ENCODE peak calls at places on chromosomes 3 and 15, in six cellular contexts. V, D, W, P, N and R are unnamed samples.

GRCh38 chr3:60048447-60048848 is 998.6 kb upstream of the CFAP20DC start:
- DNase-seq in V (no peak), D (no peak), W (no peak), P (no peak), N (no peak), R (no peak)

GRCh38 chr3:78606756-78607155 is 1161.0 kb downstream of the ROBO1 start:
- DNase-seq in V (no peak), D (no peak), W (no peak), P (no peak), N (no peak), R (no peak)

GRCh38 chr3:150775001-150775599 is 12.1 kb upstream of the SIAH2 start:
- DNase-seq in V (no peak), D (no peak), W (no peak), P (no peak), N (no peak), R (no peak)

GRCh38 chr3:54087581-54088410 is 34.6 kb upstream of the CACNA2D3 start:
- DNase-seq in V (no peak), D (no peak), W (no peak), P (no peak), N (no peak), R (no peak)

GRCh38 chr3:108190346-108190745 is 31.9 kb downstream of the IFT57 start:
- DNase-seq in V (no peak), D (no peak), W (no peak), P (no peak), N (no peak), R (no peak)

GRCh38 chr15:68536331-68537095 is 42.3 kb upstream of the CORO2B start:
- DNase-seq in V (no peak), D (no peak), W (no peak), P (no peak), N (no peak), R (no peak)

GRCh38 chr15:61839541-61839940 is 220.7 kb downstream of the VPS13C start:
- DNase-seq in V (no peak), D (no peak), W (no peak), P (peak), N (no peak), R (no peak)

GRCh38 chr3:15204005-15204404 is 2.0 kb upstream of the CAPN7 start:
- DNase-seq in V (no peak), D (no peak), W (no peak), P (no peak), N (no peak), R (no peak)

GRCh38 chr3:113051827-113052226 is 61.0 kb downstream of the GTPBP8 start:
- DNase-seq in V (no peak), D (no peak), W (peak), P (no peak), N (no peak), R (peak)

GRCh38 chr3:29515451-29515850 is 234.6 kb downstream of the RBMS3 start:
- DNase-seq in V (no peak), D (no peak), W (no peak), P (peak), N (no peak), R (no peak)

GRCh38 chr3:189170559-189170958 is 1.2 kb upstream of the TPRG1 start:
- DNase-seq in V (no peak), D (no peak), W (no peak), P (no peak), N (peak), R (no peak)

GRCh38 chr15:23857028-23857641 is 170.0 kb upstream of the NDN start:
- DNase-seq in V (no peak), D (no peak), W (no peak), P (peak), N (no peak), R (peak)

GRCh38 chr3:45153658-45154437 is 7.7 kb upstream of the CDCP1 start:
- DNase-seq in V (no peak), D (no peak), W (no peak), P (no peak), N (no peak), R (peak)

GRCh38 chr15:53882311-53882710 is 95.9 kb upstream of the UNC13C start:
- DNase-seq in V (no peak), D (no peak), W (no peak), P (no peak), N (no peak), R (no peak)

GRCh38 chr3:171561601-171562323 is 101.6 kb upstream of the TNIK start:
- DNase-seq in V (no peak), D (no peak), W (no peak), P (no peak), N (no peak), R (no peak)

GRCh38 chr3:138367912-138368311 is 19.5 kb downstream of the MRAS start:
- DNase-seq in V (no peak), D (no peak), W (peak), P (peak), N (peak), R (no peak)

GRCh38 chr3:159838936-159839335 is 149.7 kb upstream of the IL12A start:
- DNase-seq in V (no peak), D (no peak), W (no peak), P (no peak), N (no peak), R (no peak)

GRCh38 chr3:144771401-144771870 is 799.8 kb downstream of the DIPK2A start:
- DNase-seq in V (no peak), D (no peak), W (no peak), P (no peak), N (no peak), R (no peak)

GRCh38 chr3:110710605-110711004 is 361.0 kb upstream of the NECTIN3 start:
- DNase-seq in V (no peak), D (no peak), W (no peak), P (peak), N (peak), R (no peak)